ENCODE peak calls at places on chromosomes 5 and 9, in four cellular contexts. F is Calu3, H is H7, O is GM20000. E is an unnamed sample.
A peak's percentile ranks its signal among the peaks of the same experiment; 100 is the strongest.

GRCh38 chr5:16809816-16810502 is 126.1 kb downstream of the MYO10 start:
- DNase-seq in H (no peak), F (no peak), O (no peak), E (peak; percentile 85)

GRCh38 chr5:174176511-174176910 is 131.0 kb downstream of the NSG2 start:
- DNase-seq in O (no peak), H (no peak), F (no peak), E (peak; percentile 32)

GRCh38 chr5:119398713-119399492 is 43.1 kb downstream of the TNFAIP8 start:
- DNase-seq in O (no peak), H (no peak), F (no peak), E (no peak)

GRCh38 chr5:41270423-41271251 is 57.3 kb upstream of the C6 start:
- DNase-seq in F (peak; percentile 51), H (peak; percentile 6), O (peak; percentile 20), E (no peak)

GRCh38 chr9:7125231-7125630 is 367.5 kb downstream of the KDM4C start:
- DNase-seq in H (no peak), O (no peak), F (no peak), E (no peak)

GRCh38 chr5:175822225-175822624 is 49.2 kb upstream of the CPLX2 start:
- DNase-seq in F (no peak), H (no peak), O (no peak), E (peak; percentile 80)

GRCh38 chr5:17077447-17078233 is 139.8 kb upstream of the BASP1 start:
- DNase-seq in O (no peak), H (no peak), F (no peak), E (no peak)

GRCh38 chr9:134419684-134420076 is 93.4 kb downstream of the RXRA start:
- DNase-seq in O (no peak), F (no peak), H (peak; percentile 97), E (peak; percentile 76)

GRCh38 chr9:136902259-136902821 is 16.0 kb downstream of the TRAF2 start:
- DNase-seq in O (peak; percentile 93), F (peak; percentile 88), H (peak; percentile 79), E (no peak)

GRCh38 chr5:101590384-101590783 is 687.3 kb upstream of the ST8SIA4 start:
- DNase-seq in F (peak; percentile 4), H (peak; percentile 26), O (peak; percentile 3), E (no peak)

E was measured in islet precursor cell.